ENCODE peak calls at places on chromosomes 16 and 17, in five cellular contexts. M is H1, X is trophoblast cell, D is neuronal stem cell, B is mesenchymal stem cell. H is an unnamed sample.

GRCh38 chr16:11313493-11314308 is 31.6 kb upstream of the RMI2 start:
- DNase-seq in B (no peak), X (no peak), M (no peak), D (no peak), H (no peak)

GRCh38 chr16:83968483-83968865 is 430 bp downstream of the NECAB2 start:
- DNase-seq in B (no peak), M (no peak), D (no peak), X (no peak), H (no peak)

GRCh38 chr16:66486773-66487579 is 59.9 kb downstream of the BEAN1 start:
- DNase-seq in X (peak; percentile 97), D (no peak), B (peak; percentile 59), M (no peak), H (peak; percentile 17)

GRCh38 chr16:2824626-2825025 is 5.5 kb upstream of the ZG16B start:
- DNase-seq in X (no peak), B (no peak), M (no peak), D (no peak), H (no peak)

GRCh38 chr16:2196162-2196980 is at the start of gene CASKIN1:
- DNase-seq in M (no peak), D (peak; percentile 56), X (no peak), B (no peak), H (no peak)

GRCh38 chr17:82216301-82217119 is 3.9 kb upstream of the CCDC57 start:
- DNase-seq in X (peak; percentile 74), D (no peak), B (peak; percentile 69), M (no peak), H (no peak)

GRCh38 chr16:66590322-66590721 is 11.1 kb downstream of the CMTM2 start:
- DNase-seq in M (no peak), B (no peak), X (no peak), D (no peak), H (no peak)

GRCh38 chr16:66300037-66300436 is 66.5 kb upstream of the CDH5 start:
- DNase-seq in D (no peak), B (no peak), X (no peak), M (no peak), H (no peak)

GRCh38 chr17:3005696-3006095 is 57.7 kb downstream of the OR1D5 start:
- DNase-seq in X (no peak), B (no peak), M (no peak), D (no peak), H (no peak)

GRCh38 chr17:73017653-73018052 is 74.8 kb downstream of the SLC39A11 start:
- DNase-seq in D (no peak), B (peak; percentile 58), X (peak; percentile 26), M (no peak), H (no peak)

GRCh38 chr17:36864827-36865320 is 72.4 kb upstream of the LHX1 start:
- DNase-seq in B (no peak), X (no peak), M (no peak), D (no peak), H (no peak)

GRCh38 chr17:43434902-43435319 is 36.1 kb downstream of the ARL4D start:
- DNase-seq in B (no peak), X (no peak), M (no peak), D (no peak), H (no peak)

DNA sequence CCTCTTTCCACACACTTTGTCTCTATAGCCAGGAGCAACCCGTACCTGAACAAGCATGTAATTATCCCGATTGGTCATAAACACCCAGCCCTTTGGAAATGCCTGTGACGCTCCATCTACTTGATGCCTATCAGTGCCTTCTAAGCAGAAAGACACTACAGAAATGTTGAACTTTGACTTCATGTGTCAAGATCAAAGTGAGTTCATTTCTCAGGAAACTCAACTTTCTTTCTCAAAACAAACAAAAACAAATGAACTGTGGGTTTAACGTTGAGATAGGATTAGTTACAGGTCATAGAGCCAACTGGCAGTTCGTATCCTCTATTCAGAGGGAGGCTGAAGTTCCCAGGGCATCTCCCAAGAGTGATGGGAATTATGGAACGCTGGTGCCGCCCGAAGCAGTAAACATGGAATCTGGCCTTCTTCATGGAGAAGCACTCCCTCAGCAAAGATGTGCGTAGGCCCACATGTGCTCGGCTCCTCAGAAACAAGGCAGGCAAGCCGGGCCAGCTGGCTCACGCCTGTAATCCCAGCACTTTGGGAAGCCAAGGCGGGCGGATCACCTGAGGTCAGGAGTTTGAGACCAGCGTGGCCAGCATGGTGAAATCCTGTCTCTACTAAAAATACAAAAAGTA is 9.5 kb downstream of the SLC6A4 start:
- DNase-seq in D (no peak), X (peak; percentile 97), M (no peak), B (no peak), H (no peak)
- H2BK12ac ChIP-seq in D (no peak overlapping the region), X (no peak overlapping the region), M (no peak overlapping the region), B (no peak overlapping the region), H (no peak overlapping the region)

GRCh38 chr17:54882950-54883349 is 17.7 kb upstream of the TOM1L1 start:
- DNase-seq in B (no peak), D (no peak), X (no peak), M (no peak), H (no peak)

GRCh38 chr17:54887787-54888186 is 12.9 kb upstream of the TOM1L1 start:
- DNase-seq in D (no peak), B (no peak), M (no peak), X (no peak), H (no peak)

GRCh38 chr17:54883939-54884338 is 16.7 kb upstream of the TOM1L1 start:
- DNase-seq in M (no peak), B (no peak), X (no peak), D (no peak), H (no peak)

GRCh38 chr17:54881255-54881972 is 19.2 kb upstream of the TOM1L1 start:
- DNase-seq in X (no peak), B (no peak), D (no peak), M (no peak), H (no peak)

DNA sequence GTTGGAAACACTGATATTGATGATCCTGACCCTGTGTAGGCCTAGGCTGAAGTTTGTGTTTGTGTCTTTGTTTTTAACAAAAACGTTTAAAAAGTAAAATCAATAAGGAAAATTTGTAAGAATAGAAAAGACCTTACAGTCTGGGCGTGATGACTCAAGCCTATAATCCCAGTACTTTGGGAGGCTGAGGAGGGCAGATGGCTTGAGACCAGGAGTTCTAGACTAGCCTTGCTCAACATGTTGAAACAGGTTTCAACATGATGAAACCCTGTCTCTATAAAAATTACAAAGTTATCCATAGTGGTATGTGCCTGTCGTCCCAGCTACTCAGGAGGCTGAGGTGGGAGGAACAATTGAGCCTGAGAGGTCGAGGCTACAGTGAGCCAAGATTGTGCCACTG is 18.3 kb upstream of the TOM1L1 start:
- DNase-seq in M (no peak), X (no peak), B (no peak), D (no peak), H (no peak)
- H2BK12ac ChIP-seq in M (no peak overlapping the region), X (no peak overlapping the region), B (no peak overlapping the region), D (no peak overlapping the region), H (no peak overlapping the region)

DNA sequence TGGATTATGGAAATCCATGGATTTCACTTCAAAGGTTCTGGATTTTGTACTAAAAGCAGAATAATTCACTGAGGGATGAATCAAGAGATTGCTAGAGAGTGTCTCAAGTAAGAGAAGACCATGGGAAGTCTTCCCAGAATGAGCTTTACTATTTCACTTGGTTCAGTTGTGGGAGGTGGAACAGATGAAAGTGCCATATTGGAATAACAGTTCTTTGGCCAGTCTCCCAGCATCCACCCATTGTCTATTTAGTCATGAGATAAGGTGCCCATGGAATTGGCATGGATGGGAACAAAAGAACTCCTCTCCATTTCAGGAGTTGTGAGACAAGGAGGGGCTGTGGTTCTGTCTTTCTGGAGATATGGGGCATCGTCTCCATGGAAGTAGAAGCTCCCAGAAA is 36.3 kb upstream of the CLEC3A start:
- DNase-seq in X (no peak), M (no peak), B (no peak), D (no peak), H (no peak)
- H2BK12ac ChIP-seq in X (no peak overlapping the region), M (no peak overlapping the region), B (no peak overlapping the region), D (no peak overlapping the region), H (no peak overlapping the region)

GRCh38 chr17:4381690-4382671 is 15.5 kb upstream of the UBE2G1 start:
- DNase-seq in D (no peak), B (no peak), M (no peak), X (no peak), H (no peak)

GRCh38 chr17:4389079-4389478 is 22.6 kb upstream of the UBE2G1 start:
- DNase-seq in M (peak; percentile 63), B (no peak), X (no peak), D (no peak), H (peak; percentile 91)

DNA sequence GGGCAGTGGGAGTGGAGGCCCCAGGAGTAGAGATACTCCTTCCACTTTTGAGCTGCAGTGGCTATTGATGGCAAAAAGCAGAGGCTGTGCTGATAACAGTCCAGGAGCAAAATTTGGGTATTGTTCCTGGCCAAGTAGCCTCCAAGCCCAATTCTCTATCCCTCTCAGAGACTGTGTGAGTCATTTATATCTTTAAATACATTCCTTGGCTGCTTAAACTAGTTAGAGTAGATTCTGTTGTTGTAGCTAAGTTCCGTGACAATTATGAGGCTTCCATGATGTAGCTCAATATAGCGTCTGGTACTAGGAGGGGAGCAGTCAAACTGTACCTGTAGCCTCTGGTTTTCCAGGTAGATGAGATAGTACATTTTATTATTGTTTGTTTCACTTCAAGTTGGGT is 19.9 kb upstream of the UBE2G1 start:
- DNase-seq in M (no peak), X (no peak), D (no peak), B (no peak), H (no peak)
- H2BK12ac ChIP-seq in M (peak overlapping the region; percentile 90), X (no peak overlapping the region), D (no peak overlapping the region), B (no peak overlapping the region), H (no peak overlapping the region)

GRCh38 chr16:81752876-81753227 is 26.2 kb upstream of the PLCG2 start:
- DNase-seq in B (no peak), X (no peak), M (no peak), D (no peak), H (no peak)
- H2BK12ac ChIP-seq in B (no peak overlapping the region), X (no peak overlapping the region), M (peak overlapping the region; percentile 7), D (no peak overlapping the region), H (no peak overlapping the region)

GRCh38 chr17:64304512-64304911 is 41.5 kb upstream of the TEX2 start:
- DNase-seq in D (no peak), M (no peak), X (no peak), B (no peak), H (no peak)

GRCh38 chr17:64309021-64309420 is 46.0 kb upstream of the TEX2 start:
- DNase-seq in X (no peak), B (no peak), M (no peak), D (no peak), H (no peak)

GRCh38 chr17:64309710-64310109 is 46.6 kb upstream of the TEX2 start:
- DNase-seq in X (no peak), M (no peak), B (no peak), D (no peak), H (no peak)

DNA sequence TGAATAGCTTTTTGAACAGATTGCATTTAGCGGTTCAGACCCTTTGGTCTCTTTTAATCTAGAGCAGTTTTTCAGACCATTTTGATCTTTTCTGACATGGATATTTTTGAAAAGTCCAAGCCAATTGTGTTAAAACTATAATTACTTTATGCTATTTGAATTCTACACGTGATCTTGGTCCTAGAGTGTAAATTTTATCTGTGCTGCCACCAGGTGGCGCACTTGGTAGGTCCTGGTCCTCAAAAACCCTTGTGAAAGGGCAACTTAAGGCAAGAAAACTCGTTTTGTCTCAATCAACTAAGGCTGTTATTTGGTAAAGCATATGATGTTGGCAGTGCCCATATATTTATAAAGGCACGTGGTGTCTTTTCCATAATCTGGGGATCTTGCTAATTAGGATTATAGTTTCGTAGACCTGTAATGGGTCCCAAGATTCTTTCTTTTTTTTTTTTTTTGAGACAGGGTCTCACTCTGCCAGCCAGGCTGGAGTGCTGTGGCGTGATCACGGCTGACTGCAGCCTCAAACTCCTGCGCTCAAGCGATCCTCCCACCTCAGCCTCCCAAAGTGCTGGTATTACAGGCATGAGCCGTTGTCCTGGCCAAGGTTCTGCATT is 43.9 kb upstream of the TEX2 start:
- DNase-seq in D (peak; percentile 68), B (peak; percentile 69), M (peak; percentile 66), X (peak; percentile 69), H (peak; percentile 70)
- H2BK12ac ChIP-seq in D (no peak overlapping the region), B (no peak overlapping the region), M (no peak overlapping the region), X (no peak overlapping the region), H (no peak overlapping the region)

GRCh38 chr17:6780001-6780400 is 4.0 kb downstream of the FBXO39 start:
- DNase-seq in D (no peak), B (no peak), M (no peak), X (peak; percentile 88), H (no peak)
- H2BK12ac ChIP-seq in D (no peak overlapping the region), B (no peak overlapping the region), M (no peak overlapping the region), X (no peak overlapping the region), H (no peak overlapping the region)

H was measured in H9.